ENCODE peak calls at places on chromosome 11, in four cellular contexts. D is GM12878, I is K562, G is HepG2. O is an unnamed sample.

GRCh38 chr11:60159284-60159683 is 23.6 kb downstream of the MS4A6A start:
- DNase-seq in I (no peak), G (no peak), D (no peak), O (no peak)

GRCh38 chr11:17805873-17806272 is 71.3 kb downstream of the KCNC1 start:
- DNase-seq in D (no peak), I (no peak), G (no peak), O (no peak)

GRCh38 chr11:94909371-94909820 is 64.0 kb downstream of the CWC15 start:
- DNase-seq in G (no peak), I (no peak), D (no peak), O (no peak)

GRCh38 chr11:79170289-79170688 is 270.5 kb downstream of the TENM4 start:
- DNase-seq in G (no peak), D (no peak), I (no peak), O (no peak)

GRCh38 chr11:20729597-20730095 is 60.3 kb downstream of the NELL1 start:
- DNase-seq in D (no peak), G (no peak), I (no peak), O (no peak)

GRCh38 chr11:59560290-59560701 is 49.0 kb downstream of the OR4D9 start:
- DNase-seq in D (peak), I (peak), G (peak), O (no peak)

GRCh38 chr11:70404244-70404643 is 5.9 kb downstream of the CTTN start:
- DNase-seq in G (no peak), I (no peak), D (no peak), O (no peak)

GRCh38 chr11:96322775-96323642 is 20.0 kb downstream of the MAML2 start:
- DNase-seq in D (no peak), I (peak), G (no peak), O (no peak)

GRCh38 chr11:35893796-35894475 is 49.9 kb upstream of the LDLRAD3 start:
- DNase-seq in D (no peak), I (no peak), G (no peak), O (no peak)

GRCh38 chr11:67006029-67006884 is 16.7 kb upstream of the SYT12 start:
- DNase-seq in I (peak), D (no peak), G (peak), O (peak)

GRCh38 chr11:116580828-116581227 is 192.0 kb downstream of the BUD13 start:
- DNase-seq in D (no peak), I (no peak), G (no peak), O (no peak)

GRCh38 chr11:11073996-11074395 is 216.1 kb upstream of the ZBED5 start:
- DNase-seq in D (no peak), G (no peak), I (no peak), O (no peak)

GRCh38 chr11:17927643-17928343 is 85.1 kb downstream of the SERGEF start:
- DNase-seq in D (no peak), I (no peak), G (no peak), O (no peak)

GRCh38 chr11:118679483-118679882 is at the start of gene TREH:
- DNase-seq in I (no peak), D (no peak), G (peak), O (no peak)

GRCh38 chr11:40819230-40819629 is 640.2 kb downstream of the LRRC4C start:
- DNase-seq in D (no peak), G (no peak), I (no peak), O (no peak)

GRCh38 chr11:113449743-113450142 is 25.5 kb downstream of the DRD2 start:
- DNase-seq in G (no peak), I (no peak), D (no peak), O (no peak)

GRCh38 chr11:102430158-102430836 is 22.3 kb downstream of the TMEM123 start:
- DNase-seq in I (no peak), D (peak), G (no peak), O (no peak)

GRCh38 chr11:10324474-10324873 is 19.6 kb downstream of the ADM start:
- DNase-seq in G (no peak), D (no peak), I (no peak), O (no peak)

DNA sequence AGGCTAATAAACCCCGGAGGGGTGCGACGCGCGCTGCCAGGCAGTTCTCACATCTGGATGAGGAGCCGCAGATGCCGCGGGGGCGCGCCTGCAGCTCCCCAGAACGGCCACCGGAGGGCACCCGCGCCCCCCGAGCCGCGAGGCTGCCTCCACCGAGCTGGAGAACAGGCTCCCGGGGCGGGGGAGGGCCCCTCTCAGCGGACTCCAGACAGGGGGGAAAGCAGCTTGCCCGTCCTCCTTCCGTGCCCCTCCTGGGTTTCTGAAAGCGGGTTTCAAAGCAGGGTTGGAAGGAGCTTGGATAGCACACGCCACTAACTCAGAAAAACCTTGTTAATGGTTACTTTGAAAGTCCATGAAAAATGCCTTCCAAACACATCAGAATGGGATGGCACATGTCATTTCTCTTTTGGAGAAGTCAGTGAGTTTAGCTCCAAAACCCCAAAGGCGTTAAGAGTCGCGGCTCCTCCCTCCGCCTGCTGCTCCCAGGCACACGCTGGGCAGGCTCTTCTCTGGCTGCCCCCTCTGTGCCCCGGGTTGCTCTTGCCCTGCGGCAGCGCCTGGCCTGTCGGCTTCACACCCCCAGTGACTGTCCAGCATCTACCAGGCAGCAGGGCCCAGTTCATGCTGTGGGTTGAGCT is 317.8 kb downstream of the NTM start:
- DNase-seq in I (peak), D (no peak), G (peak), O (peak)
- TF ChIP-seq FOXK2 in I (no peak), D (no peak), G (no peak), O (no peak)

GRCh38 chr11:122923302-122923701 is 40.7 kb downstream of the JHY start:
- DNase-seq in G (no peak), I (no peak), D (no peak), O (no peak)

GRCh38 chr11:122917311-122917710 is 34.8 kb downstream of the JHY start:
- DNase-seq in G (no peak), D (no peak), I (no peak), O (no peak)

GRCh38 chr11:122920579-122920978 is 38.0 kb downstream of the JHY start:
- DNase-seq in D (no peak), G (no peak), I (no peak), O (no peak)

DNA sequence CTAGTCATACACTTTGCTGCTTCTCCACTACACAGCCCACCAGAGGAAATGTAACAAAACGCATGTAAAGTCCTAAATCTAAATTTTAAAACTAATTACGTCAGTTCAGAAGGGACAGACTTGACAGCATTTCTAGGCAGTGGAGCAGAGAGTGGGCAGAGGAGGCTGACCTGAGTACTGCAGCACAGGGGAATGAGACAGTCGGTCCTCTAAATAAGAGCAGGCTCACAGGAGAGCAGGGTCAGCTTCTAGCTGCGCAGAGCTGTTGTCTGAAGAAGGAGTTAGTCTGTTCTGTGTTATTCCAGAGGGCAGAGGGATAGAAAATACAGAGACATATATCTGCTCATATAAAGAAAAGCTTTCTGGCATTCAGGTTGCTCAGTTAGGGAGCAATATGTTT is 40.3 kb downstream of the JHY start:
- DNase-seq in I (no peak), G (no peak), D (no peak), O (no peak)
- TF ChIP-seq FOXK2 in I (no peak), G (no peak), D (no peak), O (no peak)

GRCh38 chr11:34160791-34161190 is 55.4 kb downstream of the NAT10 start:
- DNase-seq in D (no peak), G (no peak), I (no peak), O (no peak)

GRCh38 chr11:34161361-34161760 is 55.9 kb downstream of the NAT10 start:
- DNase-seq in I (no peak), D (no peak), G (no peak), O (no peak)

GRCh38 chr11:34157163-34157562 is 51.7 kb downstream of the NAT10 start:
- DNase-seq in I (no peak), G (no peak), D (no peak), O (no peak)

GRCh38 chr11:34160049-34160721 is 54.8 kb downstream of the NAT10 start:
- DNase-seq in I (no peak), G (no peak), D (no peak), O (no peak)

GRCh38 chr11:34158661-34159060 is 53.2 kb downstream of the NAT10 start:
- DNase-seq in D (no peak), I (no peak), G (no peak), O (no peak)
- TF ChIP-seq FOXK2 in D (no peak), I (no peak), G (no peak), O (no peak)

GRCh38 chr11:76861490-76861953 is 804 bp downstream of the ACER3 start:
- DNase-seq in I (no peak), D (no peak), G (no peak), O (no peak)
- TF ChIP-seq FOXK2 in I (no peak), D (no peak), G (no peak), O (no peak)

DNA sequence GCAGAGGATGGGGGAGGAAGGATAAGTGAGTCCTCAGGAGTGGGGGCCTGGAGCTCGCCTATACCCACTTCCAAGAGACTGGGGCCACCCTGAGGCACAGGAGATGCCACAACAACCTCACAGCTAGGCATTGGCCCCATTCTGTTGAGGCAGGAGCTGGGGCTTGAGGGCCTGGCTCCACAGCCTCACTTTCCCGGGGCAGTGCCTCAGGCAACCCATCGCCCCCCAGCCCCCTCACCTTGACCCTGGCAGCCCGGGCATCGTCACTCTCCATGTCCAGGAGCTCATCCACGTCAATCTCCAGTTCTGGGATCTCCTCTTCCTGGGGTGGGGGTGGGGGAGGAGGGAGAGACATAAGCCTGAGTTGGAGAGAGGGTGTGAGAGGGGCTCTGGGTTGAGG is 1.8 kb downstream of the PPP1R14B start:
- DNase-seq in I (no peak), D (no peak), G (no peak), O (no peak)
- TF ChIP-seq FOXK2 in I (no peak), D (no peak), G (no peak), O (no peak)

GRCh38 chr11:108009497-108010360 is 1.0 kb downstream of the CUL5 start:
- DNase-seq in D (no peak), G (peak), I (no peak), O (no peak)
- TF ChIP-seq FOXK2 in D (no peak), G (no peak), I (no peak), O (no peak)

GRCh38 chr11:111879637-111879960 is 258 bp downstream of the CFAP68 start:
- DNase-seq in I (no peak), D (no peak), G (no peak), O (no peak)

GRCh38 chr11:111882202-111882601 is 2.9 kb downstream of the CFAP68 start:
- DNase-seq in D (no peak), G (no peak), I (no peak), O (no peak)

GRCh38 chr11:111878385-111878765 is 590 bp downstream of the FDXACB1 start:
- DNase-seq in I (no peak), D (no peak), G (no peak), O (no peak)

GRCh38 chr11:111878766-111879636 is at the start of the genes CFAP68 and FDXACB1:
- DNase-seq in I (peak), D (peak), G (peak), O (peak)
- TF ChIP-seq FOXK2 in I (peak), D (peak), G (peak), O (no peak)

DNA sequence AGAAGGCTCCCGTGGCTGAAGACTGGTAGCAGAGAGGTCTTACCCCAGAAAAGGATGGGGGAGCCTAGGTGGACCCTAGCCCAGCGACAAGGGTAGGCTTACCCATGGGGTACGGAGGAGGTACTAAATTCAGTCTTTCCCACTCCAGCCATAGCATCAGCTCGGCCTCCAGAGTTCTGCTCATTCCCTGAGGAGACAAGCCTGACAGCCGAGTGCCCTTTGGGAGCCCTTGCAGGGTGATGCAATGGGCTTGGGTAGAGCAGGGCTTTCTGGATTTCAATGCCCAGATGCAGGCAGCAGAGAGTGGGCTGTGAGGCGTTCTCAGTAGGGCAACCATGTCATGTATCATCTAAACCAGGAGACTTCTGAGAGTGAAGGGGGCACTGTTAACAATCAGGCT is 124.7 kb downstream of the MICAL2 start:
- DNase-seq in G (no peak), I (no peak), D (no peak), O (no peak)
- TF ChIP-seq FOXK2 in G (no peak), I (no peak), D (no peak), O (no peak)